ENCODE peak calls at places on chromosomes 16 and 17, in five cellular contexts. K is hypothalamus; D is psoas muscle; C is astrocyte of the spinal cord; A is stimulated activated CD4-positive, alpha-beta T cell treated with anti-CD3 and anti-CD28 coated beads, Interleukin-1b, Interleukin-23, amount 100 ng/mL, for 48 hours. X is an unnamed sample.

GRCh38 chr17:81432873-81433451 is 37.7 kb downstream of the BAHCC1 start:
- DNase-seq in K (peak; percentile 31), D (no peak), C (peak; percentile 35), A (no peak), X (no peak)

GRCh38 chr16:2149630-2150417 is 1.4 kb downstream of the RAB26 start:
- DNase-seq in K (no peak), D (no peak), C (no peak), A (no peak), X (no peak)

GRCh38 chr17:38702900-38703741 is 2.0 kb upstream of the MLLT6 start:
- DNase-seq in K (no peak), D (no peak), C (no peak), A (peak; percentile 43), X (no peak)

GRCh38 chr16:28923652-28924398 is 1.2 kb downstream of the RABEP2 start:
- DNase-seq in K (no peak), D (no peak), C (no peak), A (no peak), X (no peak)

GRCh38 chr17:5055543-5055942 is 20.3 kb upstream of the SLC52A1 start:
- DNase-seq in K (no peak), D (no peak), C (no peak), A (no peak), X (no peak)

GRCh38 chr17:82449136-82449882 is 1.2 kb downstream of the CYBC1 start:
- DNase-seq in K (no peak), D (no peak), C (no peak), A (peak; percentile 71), X (no peak)

GRCh38 chr17:27379863-27380533 is 76.2 kb upstream of the KSR1 start:
- DNase-seq in K (peak; percentile 42), D (peak; percentile 72), C (peak; percentile 64), A (no peak), X (peak; percentile 73)

GRCh38 chr16:22191089-22191965 is 14.8 kb upstream of the EEF2K start:
- DNase-seq in K (peak; percentile 97), D (peak; percentile 100), C (peak; percentile 99), A (peak; percentile 99), X (peak; percentile 97)

GRCh38 chr16:82773018-82773417 is 146.2 kb downstream of the CDH13 start:
- DNase-seq in K (no peak), D (no peak), C (peak; percentile 27), A (no peak), X (no peak)

GRCh38 chr17:81070541-81071246 is 35.7 kb downstream of the BAIAP2 start:
- DNase-seq in K (no peak), D (no peak), C (no peak), A (no peak), X (no peak)

GRCh38 chr17:56688151-56688550 is 94.7 kb downstream of the NOG start:
- DNase-seq in K (no peak), D (no peak), C (no peak), A (no peak), X (no peak)

GRCh38 chr16:50386139-50386538 is 17.4 kb upstream of the BRD7 start:
- DNase-seq in K (no peak), D (no peak), C (no peak), A (no peak), X (no peak)

GRCh38 chr17:61337247-61337812 is 62.3 kb upstream of the TBX2 start:
- DNase-seq in K (no peak), D (no peak), C (peak; percentile 35), A (no peak), X (no peak)

GRCh38 chr17:47717845-47718621 is 15.0 kb upstream of the TBX21 start:
- DNase-seq in K (no peak), D (no peak), C (no peak), A (peak; percentile 35), X (no peak)

GRCh38 chr17:14784997-14785696 is 480.0 kb downstream of the PMP22 start:
- DNase-seq in K (no peak), D (no peak), C (no peak), A (no peak), X (no peak)

GRCh38 chr16:88736088-88736487 is 29.8 kb downstream of the CTU2 start:
- DNase-seq in K (no peak), D (no peak), C (no peak), A (no peak), X (no peak)

GRCh38 chr17:78173025-78173715 is 4.8 kb downstream of the SYNGR2 start:
- DNase-seq in K (no peak), D (no peak), C (no peak), A (no peak), X (no peak)

GRCh38 chr17:18356624-18357023 is 6.7 kb downstream of the SHMT1 start:
- DNase-seq in K (no peak), D (peak; percentile 60), C (peak; percentile 29), A (no peak), X (no peak)

GRCh38 chr16:75606507-75606906 is 16.6 kb downstream of the ADAT1 start:
- DNase-seq in K (no peak), D (no peak), C (no peak), A (no peak), X (no peak)

GRCh38 chr16:28064150-28064549 is 636 bp upstream of the GSG1L start:
- DNase-seq in K (no peak), D (no peak), C (no peak), A (no peak), X (no peak)

GRCh38 chr17:17959520-17960361 is 12.5 kb downstream of the TOM1L2 start:
- DNase-seq in K (no peak), D (no peak), C (peak; percentile 72), A (peak; percentile 57), X (peak; percentile 55)

GRCh38 chr16:12239953-12240485 is 263.5 kb downstream of the SNX29 start:
- DNase-seq in K (no peak), D (no peak), C (peak; percentile 49), A (no peak), X (peak; percentile 54)

GRCh38 chr16:85422374-85423185 is 190.5 kb upstream of the GSE1 start:
- DNase-seq in K (no peak), D (peak; percentile 48), C (no peak), A (no peak), X (no peak)

GRCh38 chr17:47966079-47966519 is 4.8 kb upstream of the CDK5RAP3 start:
- DNase-seq in K (no peak), D (no peak), C (no peak), A (no peak), X (no peak)

GRCh38 chr17:50686494-50687199 is 21.1 kb downstream of the ANKRD40 start:
- DNase-seq in K (no peak), D (peak; percentile 81), C (peak; percentile 86), A (no peak), X (peak; percentile 28)

GRCh38 chr16:27314161-27314723 is 468 bp downstream of the IL4R start:
- DNase-seq in K (no peak), D (peak; percentile 66), C (peak; percentile 96), A (peak; percentile 82), X (peak; percentile 91)

GRCh38 chr17:77926967-77927366 is 31.5 kb upstream of the TNRC6C start:
- DNase-seq in K (no peak), D (no peak), C (no peak), A (no peak), X (no peak)

GRCh38 chr16:72877374-72878028 is 170.4 kb downstream of the ZFHX3 start:
- DNase-seq in K (no peak), D (no peak), C (peak; percentile 81), A (no peak), X (peak; percentile 80)

GRCh38 chr17:21214777-21215541 is 998 bp upstream of the TMEM11 start:
- DNase-seq in K (no peak), D (peak; percentile 66), C (no peak), A (no peak), X (no peak)

GRCh38 chr16:77169650-77170236 is 21.2 kb upstream of the MON1B start:
- DNase-seq in K (no peak), D (no peak), C (peak; percentile 12), A (peak; percentile 46), X (peak; percentile 36)

GRCh38 chr17:17851603-17852002 is 14.8 kb upstream of the SREBF1 start:
- DNase-seq in K (no peak), D (no peak), C (no peak), A (no peak), X (no peak)